ENCODE peak calls at places on chromosomes 16 and 17, in six cellular contexts. P, F, H, V, C and I are unnamed samples.

GRCh38 chr17:64411999-64412771 is 21.5 kb upstream of the PECAM1 start:
- DNase-seq in C (no peak), F (no peak), P (peak; percentile 17), V (no peak), H (no peak), I (no peak)

GRCh38 chr17:83106913-83107655 is 27.7 kb downstream of the METRNL start:
- DNase-seq in H (no peak), P (no peak), V (no peak), C (no peak), F (no peak), I (no peak)

GRCh38 chr17:71029246-71029645 is 859.9 kb downstream of the KCNJ2 start:
- DNase-seq in F (no peak), V (no peak), H (no peak), C (no peak), P (no peak), I (no peak)

GRCh38 chr16:7140899-7141298 is 191.7 kb upstream of the RBFOX1 start:
- DNase-seq in C (peak; percentile 60), H (no peak), V (no peak), P (no peak), F (no peak), I (peak; percentile 70)

GRCh38 chr16:20243731-20244281 is 83.5 kb downstream of the GP2 start:
- DNase-seq in F (no peak), H (no peak), V (no peak), C (peak; percentile 3), P (no peak), I (peak; percentile 10)

GRCh38 chr16:759110-759910 is 1.2 kb upstream of the MSLN start:
- DNase-seq in F (no peak), H (no peak), P (no peak), C (no peak), V (no peak), I (no peak)

GRCh38 chr16:54928016-54928356 is 2.7 kb upstream of the IRX5 start:
- DNase-seq in C (no peak), F (no peak), H (no peak), P (no peak), V (peak; percentile 53), I (peak; percentile 40)

GRCh38 chr16:28985611-28986041 is 774 bp downstream of the LAT start:
- DNase-seq in V (peak; percentile 71), F (no peak), P (no peak), H (no peak), C (no peak), I (no peak)

GRCh38 chr17:2867441-2868424 is 71.5 kb downstream of the RAP1GAP2 start:
- DNase-seq in V (no peak), C (peak; percentile 36), F (no peak), P (peak; percentile 63), H (no peak), I (peak; percentile 12)

GRCh38 chr17:6862822-6863221 is 31.3 kb upstream of the TEKT1 start:
- DNase-seq in P (no peak), C (no peak), F (no peak), H (no peak), V (no peak), I (no peak)

GRCh38 chr17:78991906-78992532 is 12.3 kb upstream of the LGALS3BP start:
- DNase-seq in H (no peak), V (no peak), C (no peak), P (no peak), F (no peak), I (no peak)

GRCh38 chr17:65366102-65366844 is 195.2 kb downstream of the AXIN2 start:
- DNase-seq in P (no peak), F (no peak), V (peak; percentile 82), H (no peak), C (no peak), I (no peak)

GRCh38 chr16:51490866-51491265 is 339.8 kb upstream of the SALL1 start:
- DNase-seq in P (no peak), H (no peak), F (no peak), V (no peak), C (no peak), I (no peak)

GRCh38 chr16:81478876-81479496 is 34.4 kb downstream of the CMIP start:
- DNase-seq in H (no peak), C (no peak), F (no peak), V (no peak), P (no peak), I (peak; percentile 57)

GRCh38 chr17:29046440-29046839 is 3.5 kb downstream of the PIPOX start:
- DNase-seq in V (no peak), H (no peak), C (no peak), P (no peak), F (no peak), I (no peak)

GRCh38 chr17:10107320-10108165 is 90.9 kb downstream of the GAS7 start:
- DNase-seq in H (no peak), P (no peak), C (no peak), F (no peak), V (no peak), I (no peak)

GRCh38 chr17:79988163-79988971 is 47.3 kb downstream of the TBC1D16 start:
- DNase-seq in F (no peak), V (no peak), H (no peak), P (peak; percentile 86), C (peak; percentile 75), I (peak; percentile 77)

GRCh38 chr17:55056530-55056929 is 88.0 kb downstream of the STXBP4 start:
- DNase-seq in H (no peak), V (no peak), F (no peak), C (no peak), P (no peak), I (no peak)

GRCh38 chr17:7095642-7096041 is 15.6 kb upstream of the CLEC10A start:
- DNase-seq in P (no peak), H (no peak), F (no peak), C (no peak), V (no peak), I (no peak)

GRCh38 chr16:5466551-5466950 is 369.0 kb upstream of the EEF2KMT start:
- DNase-seq in F (no peak), H (no peak), V (no peak), P (no peak), C (no peak), I (no peak)

GRCh38 chr17:4534515-4534914 is 20.7 kb downstream of the MYBBP1A start:
- DNase-seq in C (no peak), P (no peak), F (no peak), V (no peak), H (no peak), I (no peak)

GRCh38 chr17:82204831-82205719 is 7.6 kb downstream of the CCDC57 start:
- DNase-seq in F (no peak), C (peak; percentile 78), H (no peak), V (peak; percentile 77), P (peak; percentile 74), I (peak; percentile 65)

GRCh38 chr16:83095926-83096692 is 469.3 kb downstream of the CDH13 start:
- DNase-seq in H (no peak), F (no peak), C (peak; percentile 26), V (no peak), P (peak; percentile 61), I (no peak)

GRCh38 chr16:88335150-88335685 is 47.5 kb upstream of the ZNF469 start:
- DNase-seq in P (no peak), V (no peak), F (no peak), H (no peak), C (no peak), I (no peak)

GRCh38 chr16:69013991-69014390 is 91.5 kb upstream of the HAS3 start:
- DNase-seq in H (no peak), V (no peak), C (no peak), P (no peak), F (no peak), I (no peak)

GRCh38 chr16:89268585-89268984 is 51.1 kb downstream of the ZNF778 start:
- DNase-seq in H (no peak), F (no peak), V (no peak), C (no peak), P (no peak), I (no peak)

GRCh38 chr17:2883544-2884203 is 87.4 kb downstream of the RAP1GAP2 start:
- DNase-seq in P (peak; percentile 70), V (no peak), C (peak; percentile 21), F (no peak), H (no peak), I (no peak)

GRCh38 chr17:39541652-39542051 is 66.1 kb downstream of the NEUROD2 start:
- DNase-seq in C (no peak), V (no peak), H (no peak), P (no peak), F (no peak), I (no peak)

GRCh38 chr17:82242977-82243647 is 14.3 kb downstream of the SLC16A3 start:
- DNase-seq in F (no peak), V (no peak), H (no peak), C (peak; percentile 56), P (peak; percentile 82), I (peak; percentile 47)

GRCh38 chr17:19766421-19767270 is 18.5 kb upstream of the ALDH3A1 start:
- DNase-seq in H (peak; percentile 64), F (peak; percentile 72), P (peak; percentile 79), V (peak; percentile 92), C (peak; percentile 35), I (peak; percentile 54)

GRCh38 chr17:47223460-47223859 is 14.3 kb downstream of the MYL4 start:
- DNase-seq in V (no peak), C (no peak), F (no peak), P (no peak), H (no peak), I (no peak)

GRCh38 chr17:9531080-9531479 is 44.5 kb downstream of the STX8 start:
- DNase-seq in C (no peak), P (no peak), V (no peak), F (no peak), H (no peak), I (no peak)

GRCh38 chr16:28082624-28083023 is 19.1 kb upstream of the GSG1L start:
- DNase-seq in H (no peak), V (no peak), P (no peak), F (no peak), C (no peak), I (no peak)

GRCh38 chr17:49952912-49953497 is 16.0 kb upstream of the DLX4 start:
- DNase-seq in V (no peak), H (no peak), F (no peak), C (peak; percentile 60), P (no peak), I (no peak)